ENCODE peak calls at places on chromosomes 16 and 17, in four cellular contexts. Q is stimulated activated CD4-positive, alpha-beta T cell treated with anti-CD3 and anti-CD28 coated beads, Interleukin-4, amount 100 ng/mL, for 1 hour; I is anterior cingulate cortex; U is iPS DF 19.7. Z is an unnamed sample.

GRCh38 chr16:10386517-10387377 is 886 bp downstream of the ATF7IP2 start:
- DNase-seq in Q (no peak), I (no peak), U (no peak), Z (no peak)

GRCh38 chr16:83843657-83844056 is 35.9 kb downstream of the HSBP1 start:
- DNase-seq in Q (no peak), I (no peak), U (no peak), Z (no peak)

GRCh38 chr17:78868391-78868790 is 27.8 kb upstream of the USP36 start:
- DNase-seq in Q (no peak), I (no peak), U (no peak), Z (no peak)

GRCh38 chr17:15453782-15454181 is 13.6 kb downstream of the CDRT4 start:
- DNase-seq in Q (no peak), I (no peak), U (no peak), Z (no peak)

GRCh38 chr16:12186774-12187335 is 210.3 kb downstream of the SNX29 start:
- DNase-seq in Q (no peak), I (no peak), U (no peak), Z (peak; percentile 33)

GRCh38 chr16:79437764-79438728 is 162.5 kb downstream of the MAF start:
- DNase-seq in Q (no peak), I (peak; percentile 88), U (no peak), Z (no peak)

GRCh38 chr16:10969615-10970014 is 25.3 kb downstream of the CLEC16A start:
- DNase-seq in Q (no peak), I (no peak), U (no peak), Z (no peak)

GRCh38 chr16:68079616-68080344 is 5.4 kb upstream of the NFATC3 start:
- DNase-seq in Q (peak; percentile 65), I (peak; percentile 10), U (no peak), Z (no peak)

GRCh38 chr17:66337866-66338472 is 35.6 kb downstream of the PRKCA start:
- DNase-seq in Q (no peak), I (no peak), U (no peak), Z (no peak)

GRCh38 chr17:75970011-75970523 is 8.9 kb downstream of the ACOX1 start:
- DNase-seq in Q (no peak), I (no peak), U (no peak), Z (no peak)

GRCh38 chr17:10843806-10844205 is 5.9 kb upstream of the PIRT start:
- DNase-seq in Q (peak; percentile 16), I (no peak), U (no peak), Z (peak; percentile 27)

GRCh38 chr16:74075393-74075792 is 221.2 kb upstream of the PSMD7 start:
- DNase-seq in Q (no peak), I (no peak), U (no peak), Z (no peak)

GRCh38 chr16:31009120-31009519 is 1.3 kb downstream of the STX1B start:
- DNase-seq in Q (no peak), I (no peak), U (no peak), Z (no peak)

GRCh38 chr17:62599964-62600657 is 27.4 kb upstream of the MRC2 start:
- DNase-seq in Q (no peak), I (no peak), U (no peak), Z (no peak)

GRCh38 chr17:10705727-10706126 is 8.3 kb downstream of the ADPRM start:
- DNase-seq in Q (no peak), I (no peak), U (no peak), Z (no peak)

GRCh38 chr17:57853695-57854094 is 3.9 kb upstream of the MRPS23 start:
- DNase-seq in Q (no peak), I (peak; percentile 18), U (no peak), Z (no peak)

Z was measured in LNCaP clone FGC.